ENCODE peak calls at places on chromosomes 5 and 9, in five cellular contexts. D, C, T, A and L are unnamed samples.

GRCh38 chr9:112002847-112003457 is 106.3 kb downstream of the UGCG start:
- DNase-seq in C (no peak), D (no peak), A (no peak), T (no peak), L (no peak)

GRCh38 chr5:150346592-150346991 is 10.9 kb upstream of the TCOF1 start:
- DNase-seq in D (no peak), C (no peak), A (no peak), T (no peak), L (no peak)

GRCh38 chr5:127665641-127666040 is 16.8 kb downstream of the CTXN3 start:
- DNase-seq in C (no peak), A (peak), D (no peak), T (no peak), L (no peak)

GRCh38 chr9:126521976-126522590 is 91.6 kb upstream of the LMX1B start:
- DNase-seq in C (peak), D (no peak), T (no peak), A (no peak), L (no peak)

GRCh38 chr5:1341863-1342262 is 3.0 kb downstream of the CLPTM1L start:
- DNase-seq in A (no peak), D (no peak), C (no peak), T (peak), L (peak)

GRCh38 chr5:90640484-90641059 is 82.0 kb downstream of the ADGRV1 start:
- DNase-seq in C (no peak), T (no peak), D (no peak), A (no peak), L (peak)

GRCh38 chr5:106097308-106097707 is 1573.4 kb downstream of the EFNA5 start:
- DNase-seq in D (no peak), T (no peak), C (no peak), A (peak), L (no peak)

GRCh38 chr9:96187108-96187695 is 114.8 kb downstream of the HSD17B3 start:
- DNase-seq in T (no peak), A (no peak), D (no peak), C (no peak), L (no peak)

GRCh38 chr5:72228957-72229356 is 91.1 kb downstream of the MRPS27 start:
- DNase-seq in C (no peak), T (no peak), A (no peak), D (no peak), L (no peak)

GRCh38 chr9:37325778-37326177 is 96.7 kb upstream of the GRHPR start:
- DNase-seq in C (no peak), A (peak), T (no peak), D (no peak), L (no peak)

GRCh38 chr9:34084562-34084961 is 35.9 kb upstream of the UBAP2 start:
- DNase-seq in C (peak), D (no peak), T (no peak), A (peak), L (no peak)

GRCh38 chr9:98688710-98689495 is 19.8 kb downstream of the GABBR2 start:
- DNase-seq in T (no peak), C (no peak), D (no peak), A (no peak), L (no peak)

GRCh38 chr9:87437966-87438365 is 59.7 kb upstream of the DAPK1 start:
- DNase-seq in A (no peak), C (no peak), T (no peak), D (no peak), L (no peak)

GRCh38 chr9:21854594-21854993 is 52.2 kb downstream of the MTAP start:
- DNase-seq in T (no peak), C (no peak), D (no peak), A (peak), L (no peak)

GRCh38 chr5:163489055-163489744 is 16.2 kb upstream of the MAT2B start:
- DNase-seq in D (no peak), T (no peak), A (peak), C (no peak), L (no peak)

GRCh38 chr5:8456846-8457186 is 587.9 kb downstream of the MTRR start:
- DNase-seq in C (no peak), D (no peak), T (no peak), A (no peak), L (no peak)

GRCh38 chr5:42656661-42657035 is 100.0 kb upstream of the CCDC152 start:
- DNase-seq in A (peak), T (no peak), D (no peak), C (no peak), L (no peak)

GRCh38 chr5:159163027-159163699 is 46.2 kb downstream of the RNF145 start:
- DNase-seq in D (no peak), T (no peak), C (no peak), A (peak), L (no peak)

GRCh38 chr9:107945493-107945892 is 455.9 kb upstream of the KLF4 start:
- DNase-seq in C (no peak), D (no peak), T (no peak), A (no peak), L (no peak)
- TF ChIP-seq CTCF in C (no peak), D (no peak), T (no peak), A (no peak), L (no peak)

GRCh38 chr5:103582364-103582763 is 19.8 kb upstream of the NUDT12 start:
- DNase-seq in T (no peak), D (no peak), A (peak), C (no peak), L (no peak)
- TF ChIP-seq CTCF in T (peak), D (peak), A (peak), C (peak), L (peak)

GRCh38 chr9:91660295-91660589 is 236.6 kb upstream of the NFIL3 start:
- DNase-seq in T (no peak), A (no peak), D (no peak), C (no peak), L (no peak)

GRCh38 chr9:91655664-91656063 is 232.0 kb upstream of the NFIL3 start:
- DNase-seq in D (no peak), T (no peak), C (no peak), A (no peak), L (no peak)

GRCh38 chr9:91657501-91657900 is 233.9 kb upstream of the NFIL3 start:
- DNase-seq in A (no peak), D (no peak), C (no peak), T (no peak), L (no peak)

GRCh38 chr9:91658513-91659105 is 235.0 kb upstream of the NFIL3 start:
- DNase-seq in C (no peak), A (no peak), T (no peak), D (no peak), L (no peak)

GRCh38 chr9:91659529-91660294 is 236.1 kb upstream of the NFIL3 start:
- DNase-seq in A (peak), C (no peak), T (no peak), D (no peak), L (no peak)
- TF ChIP-seq CTCF in A (peak), C (no peak), T (peak), D (peak), L (peak)

GRCh38 chr9:78365979-78366697 is 69.2 kb downstream of the PSAT1 start:
- DNase-seq in T (no peak), C (no peak), A (peak), D (no peak), L (no peak)
- TF ChIP-seq CTCF in T (peak), C (peak), A (peak), D (peak), L (no peak)